ENCODE peak calls at places on chromosome 19, in ten cellular contexts. One of them, this sample, is unnamed.

GRCh38 chr19:40521276-40521675 is 54.5 kb downstream of the SPTBN4 start:
- DNase-seq in NCI-H446: no peak
- DNase-seq in body of pancreas: no peak
- DNase-seq in GM23248: peak; percentile 38
- DNase-seq in cardiac fibroblast: peak; percentile 41
- DNase-seq in T-helper 2 cell: no peak
- DNase-seq in RWPE1: no peak
- DNase-seq in cardiac muscle cell: peak; percentile 34
- DNase-seq in activated CD8-positive, alpha-beta memory T cell treated with anti-CD3 and anti-CD28 coated beads, Interleukin-2, amount 50 U/mL, for 48 hours: no peak
- DNase-seq in CD8-positive, alpha-beta T cell: no peak
- DNase-seq in this sample: no peak

GRCh38 chr19:10760268-10760944 is 42.5 kb downstream of the DNM2 start:
- DNase-seq in NCI-H446: peak; percentile 47
- DNase-seq in body of pancreas: no peak
- DNase-seq in GM23248: peak; percentile 34
- DNase-seq in cardiac fibroblast: no peak
- DNase-seq in T-helper 2 cell: peak; percentile 37
- DNase-seq in RWPE1: no peak
- DNase-seq in cardiac muscle cell: no peak
- DNase-seq in activated CD8-positive, alpha-beta memory T cell treated with anti-CD3 and anti-CD28 coated beads, Interleukin-2, amount 50 U/mL, for 48 hours: no peak
- DNase-seq in CD8-positive, alpha-beta T cell: peak; percentile 67
- DNase-seq in this sample: no peak

GRCh38 chr19:6521718-6522646 is 8.8 kb upstream of the TNFSF9 start:
- DNase-seq in NCI-H446: no peak
- DNase-seq in body of pancreas: no peak
- DNase-seq in GM23248: peak; percentile 51
- DNase-seq in cardiac fibroblast: no peak
- DNase-seq in T-helper 2 cell: peak; percentile 88
- DNase-seq in RWPE1: no peak
- DNase-seq in cardiac muscle cell: peak; percentile 41
- DNase-seq in activated CD8-positive, alpha-beta memory T cell treated with anti-CD3 and anti-CD28 coated beads, Interleukin-2, amount 50 U/mL, for 48 hours: peak; percentile 79
- DNase-seq in CD8-positive, alpha-beta T cell: peak; percentile 85
- DNase-seq in this sample: no peak

GRCh38 chr19:16168465-16169081 is 4.8 kb downstream of the CIB3 start:
- DNase-seq in NCI-H446: no peak
- DNase-seq in body of pancreas: no peak
- DNase-seq in GM23248: peak; percentile 14
- DNase-seq in cardiac fibroblast: peak; percentile 60
- DNase-seq in T-helper 2 cell: no peak
- DNase-seq in RWPE1: peak; percentile 15
- DNase-seq in cardiac muscle cell: peak; percentile 53
- DNase-seq in activated CD8-positive, alpha-beta memory T cell treated with anti-CD3 and anti-CD28 coated beads, Interleukin-2, amount 50 U/mL, for 48 hours: no peak
- DNase-seq in CD8-positive, alpha-beta T cell: no peak
- DNase-seq in this sample: no peak

GRCh38 chr19:52140077-52140710 is 456 bp upstream of the ZNF616 start:
- DNase-seq in NCI-H446: no peak
- DNase-seq in body of pancreas: peak; percentile 13
- DNase-seq in GM23248: peak; percentile 20
- DNase-seq in cardiac fibroblast: no peak
- DNase-seq in T-helper 2 cell: no peak
- DNase-seq in RWPE1: no peak
- DNase-seq in cardiac muscle cell: no peak
- DNase-seq in activated CD8-positive, alpha-beta memory T cell treated with anti-CD3 and anti-CD28 coated beads, Interleukin-2, amount 50 U/mL, for 48 hours: no peak
- DNase-seq in CD8-positive, alpha-beta T cell: no peak
- DNase-seq in this sample: no peak

GRCh38 chr19:41666075-41666474 is 22.0 kb downstream of the CEACAM7 start:
- DNase-seq in NCI-H446: no peak
- DNase-seq in body of pancreas: no peak
- DNase-seq in GM23248: no peak
- DNase-seq in cardiac fibroblast: no peak
- DNase-seq in T-helper 2 cell: no peak
- DNase-seq in RWPE1: no peak
- DNase-seq in cardiac muscle cell: no peak
- DNase-seq in activated CD8-positive, alpha-beta memory T cell treated with anti-CD3 and anti-CD28 coated beads, Interleukin-2, amount 50 U/mL, for 48 hours: no peak
- DNase-seq in CD8-positive, alpha-beta T cell: no peak
- DNase-seq in this sample: no peak

GRCh38 chr19:49497047-49497789 is 984 bp downstream of the RPS11 start:
- DNase-seq in NCI-H446: peak; percentile 61
- DNase-seq in body of pancreas: no peak
- DNase-seq in GM23248: peak; percentile 89
- DNase-seq in cardiac fibroblast: peak; percentile 71
- DNase-seq in T-helper 2 cell: peak; percentile 69
- DNase-seq in RWPE1: peak; percentile 56
- DNase-seq in cardiac muscle cell: peak; percentile 63
- DNase-seq in activated CD8-positive, alpha-beta memory T cell treated with anti-CD3 and anti-CD28 coated beads, Interleukin-2, amount 50 U/mL, for 48 hours: peak; percentile 86
- DNase-seq in CD8-positive, alpha-beta T cell: peak; percentile 80
- DNase-seq in this sample: no peak

GRCh38 chr19:35031072-35031881 is 1.0 kb downstream of the SCN1B start:
- DNase-seq in NCI-H446: peak; percentile 28
- DNase-seq in body of pancreas: no peak
- DNase-seq in GM23248: peak; percentile 50
- DNase-seq in cardiac fibroblast: peak; percentile 30
- DNase-seq in T-helper 2 cell: no peak
- DNase-seq in RWPE1: no peak
- DNase-seq in cardiac muscle cell: peak; percentile 42
- DNase-seq in activated CD8-positive, alpha-beta memory T cell treated with anti-CD3 and anti-CD28 coated beads, Interleukin-2, amount 50 U/mL, for 48 hours: no peak
- DNase-seq in CD8-positive, alpha-beta T cell: no peak
- DNase-seq in this sample: no peak

GRCh38 chr19:11131471-11131870 is 24.1 kb downstream of the SPC24 start:
- DNase-seq in NCI-H446: no peak
- DNase-seq in body of pancreas: no peak
- DNase-seq in GM23248: no peak
- DNase-seq in cardiac fibroblast: no peak
- DNase-seq in T-helper 2 cell: no peak
- DNase-seq in RWPE1: no peak
- DNase-seq in cardiac muscle cell: no peak
- DNase-seq in activated CD8-positive, alpha-beta memory T cell treated with anti-CD3 and anti-CD28 coated beads, Interleukin-2, amount 50 U/mL, for 48 hours: no peak
- DNase-seq in CD8-positive, alpha-beta T cell: no peak
- DNase-seq in this sample: no peak

GRCh38 chr19:18392417-18392816 is 5.0 kb downstream of the LRRC25 start:
- DNase-seq in NCI-H446: no peak
- DNase-seq in body of pancreas: no peak
- DNase-seq in GM23248: no peak
- DNase-seq in cardiac fibroblast: peak; percentile 79
- DNase-seq in T-helper 2 cell: no peak
- DNase-seq in RWPE1: no peak
- DNase-seq in cardiac muscle cell: peak; percentile 90
- DNase-seq in activated CD8-positive, alpha-beta memory T cell treated with anti-CD3 and anti-CD28 coated beads, Interleukin-2, amount 50 U/mL, for 48 hours: no peak
- DNase-seq in CD8-positive, alpha-beta T cell: no peak
- DNase-seq in this sample: no peak

GRCh38 chr19:2436926-2437325 is 9.5 kb upstream of the TIMM13 start:
- DNase-seq in NCI-H446: no peak
- DNase-seq in body of pancreas: no peak
- DNase-seq in GM23248: no peak
- DNase-seq in cardiac fibroblast: no peak
- DNase-seq in T-helper 2 cell: no peak
- DNase-seq in RWPE1: no peak
- DNase-seq in cardiac muscle cell: no peak
- DNase-seq in activated CD8-positive, alpha-beta memory T cell treated with anti-CD3 and anti-CD28 coated beads, Interleukin-2, amount 50 U/mL, for 48 hours: no peak
- DNase-seq in CD8-positive, alpha-beta T cell: no peak
- DNase-seq in this sample: no peak

GRCh38 chr19:41325947-41326706 is 16.2 kb downstream of the CCDC97 start:
- DNase-seq in NCI-H446: no peak
- DNase-seq in body of pancreas: no peak
- DNase-seq in GM23248: peak; percentile 81
- DNase-seq in cardiac fibroblast: no peak
- DNase-seq in T-helper 2 cell: peak; percentile 48
- DNase-seq in RWPE1: no peak
- DNase-seq in cardiac muscle cell: peak; percentile 57
- DNase-seq in activated CD8-positive, alpha-beta memory T cell treated with anti-CD3 and anti-CD28 coated beads, Interleukin-2, amount 50 U/mL, for 48 hours: no peak
- DNase-seq in CD8-positive, alpha-beta T cell: peak; percentile 54
- DNase-seq in this sample: no peak

GRCh38 chr19:27746691-27747380 is 1466.1 kb downstream of the UQCRFS1 start:
- DNase-seq in NCI-H446: no peak
- DNase-seq in body of pancreas: no peak
- DNase-seq in GM23248: peak; percentile 15
- DNase-seq in cardiac fibroblast: peak; percentile 25
- DNase-seq in T-helper 2 cell: no peak
- DNase-seq in RWPE1: no peak
- DNase-seq in cardiac muscle cell: peak; percentile 10
- DNase-seq in activated CD8-positive, alpha-beta memory T cell treated with anti-CD3 and anti-CD28 coated beads, Interleukin-2, amount 50 U/mL, for 48 hours: peak; percentile 35
- DNase-seq in CD8-positive, alpha-beta T cell: no peak
- DNase-seq in this sample: peak; percentile 49

GRCh38 chr19:23415561-23416191 is 20.4 kb upstream of the ZNF91 start:
- DNase-seq in NCI-H446: no peak
- DNase-seq in body of pancreas: no peak
- DNase-seq in GM23248: peak; percentile 25
- DNase-seq in cardiac fibroblast: no peak
- DNase-seq in T-helper 2 cell: no peak
- DNase-seq in RWPE1: peak; percentile 30
- DNase-seq in cardiac muscle cell: peak; percentile 12
- DNase-seq in activated CD8-positive, alpha-beta memory T cell treated with anti-CD3 and anti-CD28 coated beads, Interleukin-2, amount 50 U/mL, for 48 hours: no peak
- DNase-seq in CD8-positive, alpha-beta T cell: no peak
- DNase-seq in this sample: peak; percentile 91

GRCh38 chr19:30605333-30605732 is 233.1 kb downstream of the ZNF536 start:
- DNase-seq in NCI-H446: no peak
- DNase-seq in body of pancreas: no peak
- DNase-seq in GM23248: no peak
- DNase-seq in cardiac fibroblast: no peak
- DNase-seq in T-helper 2 cell: no peak
- DNase-seq in RWPE1: no peak
- DNase-seq in cardiac muscle cell: no peak
- DNase-seq in activated CD8-positive, alpha-beta memory T cell treated with anti-CD3 and anti-CD28 coated beads, Interleukin-2, amount 50 U/mL, for 48 hours: no peak
- DNase-seq in CD8-positive, alpha-beta T cell: no peak
- DNase-seq in this sample: no peak

GRCh38 chr19:12946092-12946845 is 607 bp downstream of the RAD23A start:
- DNase-seq in NCI-H446: peak; percentile 84
- DNase-seq in body of pancreas: peak; percentile 69
- DNase-seq in GM23248: peak; percentile 96
- DNase-seq in cardiac fibroblast: peak; percentile 87
- DNase-seq in T-helper 2 cell: no peak
- DNase-seq in RWPE1: peak; percentile 81
- DNase-seq in cardiac muscle cell: peak; percentile 87
- DNase-seq in activated CD8-positive, alpha-beta memory T cell treated with anti-CD3 and anti-CD28 coated beads, Interleukin-2, amount 50 U/mL, for 48 hours: peak; percentile 85
- DNase-seq in CD8-positive, alpha-beta T cell: peak; percentile 37
- DNase-seq in this sample: peak; percentile 77

GRCh38 chr19:30518965-30519606 is 146.9 kb downstream of the ZNF536 start:
- DNase-seq in NCI-H446: no peak
- DNase-seq in body of pancreas: no peak
- DNase-seq in GM23248: no peak
- DNase-seq in cardiac fibroblast: no peak
- DNase-seq in T-helper 2 cell: no peak
- DNase-seq in RWPE1: no peak
- DNase-seq in cardiac muscle cell: no peak
- DNase-seq in activated CD8-positive, alpha-beta memory T cell treated with anti-CD3 and anti-CD28 coated beads, Interleukin-2, amount 50 U/mL, for 48 hours: peak; percentile 8
- DNase-seq in CD8-positive, alpha-beta T cell: no peak
- DNase-seq in this sample: no peak

GRCh38 chr19:10549733-10550132 is 6.0 kb downstream of the ATG4D start:
- DNase-seq in NCI-H446: no peak
- DNase-seq in body of pancreas: no peak
- DNase-seq in GM23248: no peak
- DNase-seq in cardiac fibroblast: no peak
- DNase-seq in T-helper 2 cell: no peak
- DNase-seq in RWPE1: no peak
- DNase-seq in cardiac muscle cell: no peak
- DNase-seq in activated CD8-positive, alpha-beta memory T cell treated with anti-CD3 and anti-CD28 coated beads, Interleukin-2, amount 50 U/mL, for 48 hours: no peak
- DNase-seq in CD8-positive, alpha-beta T cell: no peak
- DNase-seq in this sample: no peak

GRCh38 chr19:43430142-43430710 is 15.5 kb downstream of the TEX101 start:
- DNase-seq in NCI-H446: no peak
- DNase-seq in body of pancreas: no peak
- DNase-seq in GM23248: no peak
- DNase-seq in cardiac fibroblast: peak; percentile 48
- DNase-seq in T-helper 2 cell: no peak
- DNase-seq in RWPE1: no peak
- DNase-seq in cardiac muscle cell: no peak
- DNase-seq in activated CD8-positive, alpha-beta memory T cell treated with anti-CD3 and anti-CD28 coated beads, Interleukin-2, amount 50 U/mL, for 48 hours: no peak
- DNase-seq in CD8-positive, alpha-beta T cell: no peak
- DNase-seq in this sample: no peak

GRCh38 chr19:2678043-2678671 is 24.3 kb downstream of the GNG7 start:
- DNase-seq in NCI-H446: no peak
- DNase-seq in body of pancreas: no peak
- DNase-seq in GM23248: no peak
- DNase-seq in cardiac fibroblast: no peak
- DNase-seq in T-helper 2 cell: no peak
- DNase-seq in RWPE1: no peak
- DNase-seq in cardiac muscle cell: no peak
- DNase-seq in activated CD8-positive, alpha-beta memory T cell treated with anti-CD3 and anti-CD28 coated beads, Interleukin-2, amount 50 U/mL, for 48 hours: no peak
- DNase-seq in CD8-positive, alpha-beta T cell: no peak
- DNase-seq in this sample: no peak

GRCh38 chr19:51337861-51338562 is 3.9 kb downstream of the VSIG10L start:
- DNase-seq in NCI-H446: no peak
- DNase-seq in body of pancreas: no peak
- DNase-seq in GM23248: no peak
- DNase-seq in cardiac fibroblast: no peak
- DNase-seq in T-helper 2 cell: no peak
- DNase-seq in RWPE1: no peak
- DNase-seq in cardiac muscle cell: no peak
- DNase-seq in activated CD8-positive, alpha-beta memory T cell treated with anti-CD3 and anti-CD28 coated beads, Interleukin-2, amount 50 U/mL, for 48 hours: no peak
- DNase-seq in CD8-positive, alpha-beta T cell: no peak
- DNase-seq in this sample: no peak

GRCh38 chr19:18274776-18275356 is 614 bp upstream of the IQCN start:
- DNase-seq in NCI-H446: peak; percentile 93
- DNase-seq in body of pancreas: peak; percentile 91
- DNase-seq in GM23248: peak; percentile 96
- DNase-seq in cardiac fibroblast: peak; percentile 92
- DNase-seq in T-helper 2 cell: no peak
- DNase-seq in RWPE1: peak; percentile 78
- DNase-seq in cardiac muscle cell: peak; percentile 90
- DNase-seq in activated CD8-positive, alpha-beta memory T cell treated with anti-CD3 and anti-CD28 coated beads, Interleukin-2, amount 50 U/mL, for 48 hours: peak; percentile 63
- DNase-seq in CD8-positive, alpha-beta T cell: no peak
- DNase-seq in this sample: no peak

GRCh38 chr19:29706635-29707034 is 8.4 kb downstream of the C19orf12 start:
- DNase-seq in NCI-H446: no peak
- DNase-seq in body of pancreas: no peak
- DNase-seq in GM23248: no peak
- DNase-seq in cardiac fibroblast: no peak
- DNase-seq in T-helper 2 cell: no peak
- DNase-seq in RWPE1: no peak
- DNase-seq in cardiac muscle cell: no peak
- DNase-seq in activated CD8-positive, alpha-beta memory T cell treated with anti-CD3 and anti-CD28 coated beads, Interleukin-2, amount 50 U/mL, for 48 hours: no peak
- DNase-seq in CD8-positive, alpha-beta T cell: no peak
- DNase-seq in this sample: no peak

GRCh38 chr19:16378291-16378889 is 53.8 kb downstream of the KLF2 start:
- DNase-seq in NCI-H446: no peak
- DNase-seq in body of pancreas: no peak
- DNase-seq in GM23248: no peak
- DNase-seq in cardiac fibroblast: no peak
- DNase-seq in T-helper 2 cell: no peak
- DNase-seq in RWPE1: no peak
- DNase-seq in cardiac muscle cell: no peak
- DNase-seq in activated CD8-positive, alpha-beta memory T cell treated with anti-CD3 and anti-CD28 coated beads, Interleukin-2, amount 50 U/mL, for 48 hours: no peak
- DNase-seq in CD8-positive, alpha-beta T cell: no peak
- DNase-seq in this sample: no peak

GRCh38 chr19:58406818-58407657 is 1.4 kb upstream of the ZNF584 start:
- DNase-seq in NCI-H446: no peak
- DNase-seq in body of pancreas: no peak
- DNase-seq in GM23248: peak; percentile 55
- DNase-seq in cardiac fibroblast: no peak
- DNase-seq in T-helper 2 cell: no peak
- DNase-seq in RWPE1: no peak
- DNase-seq in cardiac muscle cell: no peak
- DNase-seq in activated CD8-positive, alpha-beta memory T cell treated with anti-CD3 and anti-CD28 coated beads, Interleukin-2, amount 50 U/mL, for 48 hours: no peak
- DNase-seq in CD8-positive, alpha-beta T cell: no peak
- DNase-seq in this sample: no peak

GRCh38 chr19:48644839-48645651 is 942 bp downstream of the CA11 start:
- DNase-seq in NCI-H446: peak; percentile 78
- DNase-seq in body of pancreas: peak; percentile 80
- DNase-seq in GM23248: peak; percentile 81
- DNase-seq in cardiac fibroblast: peak; percentile 86
- DNase-seq in T-helper 2 cell: peak; percentile 63
- DNase-seq in RWPE1: peak; percentile 50
- DNase-seq in cardiac muscle cell: peak; percentile 86
- DNase-seq in activated CD8-positive, alpha-beta memory T cell treated with anti-CD3 and anti-CD28 coated beads, Interleukin-2, amount 50 U/mL, for 48 hours: peak; percentile 84
- DNase-seq in CD8-positive, alpha-beta T cell: peak; percentile 75
- DNase-seq in this sample: no peak

GRCh38 chr19:18750295-18750970 is 40.7 kb downstream of the COMP start:
- DNase-seq in NCI-H446: no peak
- DNase-seq in body of pancreas: no peak
- DNase-seq in GM23248: no peak
- DNase-seq in cardiac fibroblast: no peak
- DNase-seq in T-helper 2 cell: no peak
- DNase-seq in RWPE1: no peak
- DNase-seq in cardiac muscle cell: no peak
- DNase-seq in activated CD8-positive, alpha-beta memory T cell treated with anti-CD3 and anti-CD28 coated beads, Interleukin-2, amount 50 U/mL, for 48 hours: no peak
- DNase-seq in CD8-positive, alpha-beta T cell: no peak
- DNase-seq in this sample: no peak

GRCh38 chr19:2982983-2983350 is 5.6 kb downstream of the TLE6 start:
- DNase-seq in NCI-H446: peak; percentile 99
- DNase-seq in body of pancreas: peak; percentile 97
- DNase-seq in GM23248: peak; percentile 86
- DNase-seq in cardiac fibroblast: peak; percentile 99
- DNase-seq in T-helper 2 cell: no peak
- DNase-seq in RWPE1: peak; percentile 62
- DNase-seq in cardiac muscle cell: peak; percentile 97
- DNase-seq in activated CD8-positive, alpha-beta memory T cell treated with anti-CD3 and anti-CD28 coated beads, Interleukin-2, amount 50 U/mL, for 48 hours: no peak
- DNase-seq in CD8-positive, alpha-beta T cell: no peak
- DNase-seq in this sample: no peak